ENCODE peak calls at places on chromosomes 2 and 18, in seven cellular contexts. One of them, this sample, is unnamed.

GRCh38 chr2:201432038-201432437 is 19.2 kb downstream of the TRAK2 start:
- DNase-seq in stimulated activated CD4-positive, alpha-beta T cell treated with anti-CD3 and anti-CD28 coated beads, Interleukin-15, amount 100 ng/mL, for 24 hours: no peak
- DNase-seq in NCI-H1092 treated with DMSO at 0.1 percent for 48 hours: no peak
- DNase-seq in adipocyte: peak
- DNase-seq in astrocyte of the spinal cord: peak
- DNase-seq in effector CD8-positive, alpha-beta T cell: no peak
- DNase-seq in NCI-H1436: no peak
- DNase-seq in this sample: no peak

GRCh38 chr2:102540882-102541281 is 67.9 kb downstream of the SLC9A4 start:
- DNase-seq in stimulated activated CD4-positive, alpha-beta T cell treated with anti-CD3 and anti-CD28 coated beads, Interleukin-15, amount 100 ng/mL, for 24 hours: no peak
- DNase-seq in NCI-H1092 treated with DMSO at 0.1 percent for 48 hours: no peak
- DNase-seq in adipocyte: peak
- DNase-seq in astrocyte of the spinal cord: no peak
- DNase-seq in effector CD8-positive, alpha-beta T cell: no peak
- DNase-seq in NCI-H1436: no peak
- DNase-seq in this sample: no peak

GRCh38 chr2:230068658-230069080 is at the start of gene SLC16A14:
- DNase-seq in stimulated activated CD4-positive, alpha-beta T cell treated with anti-CD3 and anti-CD28 coated beads, Interleukin-15, amount 100 ng/mL, for 24 hours: peak
- DNase-seq in NCI-H1092 treated with DMSO at 0.1 percent for 48 hours: peak
- DNase-seq in adipocyte: peak
- DNase-seq in astrocyte of the spinal cord: peak
- DNase-seq in effector CD8-positive, alpha-beta T cell: no peak
- DNase-seq in NCI-H1436: peak
- DNase-seq in this sample: no peak

GRCh38 chr2:160491922-160492371 is 1.7 kb downstream of the RBMS1 start:
- DNase-seq in stimulated activated CD4-positive, alpha-beta T cell treated with anti-CD3 and anti-CD28 coated beads, Interleukin-15, amount 100 ng/mL, for 24 hours: no peak
- DNase-seq in NCI-H1092 treated with DMSO at 0.1 percent for 48 hours: no peak
- DNase-seq in adipocyte: peak
- DNase-seq in astrocyte of the spinal cord: peak
- DNase-seq in effector CD8-positive, alpha-beta T cell: no peak
- DNase-seq in NCI-H1436: no peak
- DNase-seq in this sample: no peak

GRCh38 chr18:50454379-50455005 is 79.6 kb downstream of the SKA1 start:
- DNase-seq in stimulated activated CD4-positive, alpha-beta T cell treated with anti-CD3 and anti-CD28 coated beads, Interleukin-15, amount 100 ng/mL, for 24 hours: no peak
- DNase-seq in NCI-H1092 treated with DMSO at 0.1 percent for 48 hours: no peak
- DNase-seq in adipocyte: no peak
- DNase-seq in astrocyte of the spinal cord: no peak
- DNase-seq in effector CD8-positive, alpha-beta T cell: no peak
- DNase-seq in NCI-H1436: peak
- DNase-seq in this sample: no peak

GRCh38 chr18:70454705-70455322 is 166.0 kb downstream of the SOCS6 start:
- DNase-seq in stimulated activated CD4-positive, alpha-beta T cell treated with anti-CD3 and anti-CD28 coated beads, Interleukin-15, amount 100 ng/mL, for 24 hours: peak
- DNase-seq in NCI-H1092 treated with DMSO at 0.1 percent for 48 hours: peak
- DNase-seq in adipocyte: peak
- DNase-seq in astrocyte of the spinal cord: peak
- DNase-seq in effector CD8-positive, alpha-beta T cell: no peak
- DNase-seq in NCI-H1436: peak
- DNase-seq in this sample: peak

GRCh38 chr2:223995569-223995968 is 38.3 kb downstream of the MRPL44 start:
- DNase-seq in stimulated activated CD4-positive, alpha-beta T cell treated with anti-CD3 and anti-CD28 coated beads, Interleukin-15, amount 100 ng/mL, for 24 hours: no peak
- DNase-seq in NCI-H1092 treated with DMSO at 0.1 percent for 48 hours: no peak
- DNase-seq in adipocyte: peak
- DNase-seq in astrocyte of the spinal cord: peak
- DNase-seq in effector CD8-positive, alpha-beta T cell: no peak
- DNase-seq in NCI-H1436: no peak
- DNase-seq in this sample: no peak

GRCh38 chr2:16357188-16357587 is 308.4 kb downstream of the CYRIA start:
- DNase-seq in stimulated activated CD4-positive, alpha-beta T cell treated with anti-CD3 and anti-CD28 coated beads, Interleukin-15, amount 100 ng/mL, for 24 hours: no peak
- DNase-seq in NCI-H1092 treated with DMSO at 0.1 percent for 48 hours: no peak
- DNase-seq in adipocyte: no peak
- DNase-seq in astrocyte of the spinal cord: peak
- DNase-seq in effector CD8-positive, alpha-beta T cell: no peak
- DNase-seq in NCI-H1436: no peak
- DNase-seq in this sample: no peak

GRCh38 chr18:39806519-39806918 is 2148.5 kb upstream of the PIK3C3 start:
- DNase-seq in stimulated activated CD4-positive, alpha-beta T cell treated with anti-CD3 and anti-CD28 coated beads, Interleukin-15, amount 100 ng/mL, for 24 hours: no peak
- DNase-seq in NCI-H1092 treated with DMSO at 0.1 percent for 48 hours: no peak
- DNase-seq in adipocyte: no peak
- DNase-seq in astrocyte of the spinal cord: peak
- DNase-seq in effector CD8-positive, alpha-beta T cell: no peak
- DNase-seq in NCI-H1436: no peak
- DNase-seq in this sample: no peak

GRCh38 chr2:119253114-119253702 is 29.6 kb downstream of the STEAP3 start:
- DNase-seq in stimulated activated CD4-positive, alpha-beta T cell treated with anti-CD3 and anti-CD28 coated beads, Interleukin-15, amount 100 ng/mL, for 24 hours: no peak
- DNase-seq in NCI-H1092 treated with DMSO at 0.1 percent for 48 hours: no peak
- DNase-seq in adipocyte: peak
- DNase-seq in astrocyte of the spinal cord: peak
- DNase-seq in effector CD8-positive, alpha-beta T cell: no peak
- DNase-seq in NCI-H1436: no peak
- DNase-seq in this sample: no peak

GRCh38 chr2:239386001-239386670 is 14.7 kb downstream of the HDAC4 start:
- DNase-seq in stimulated activated CD4-positive, alpha-beta T cell treated with anti-CD3 and anti-CD28 coated beads, Interleukin-15, amount 100 ng/mL, for 24 hours: no peak
- DNase-seq in NCI-H1092 treated with DMSO at 0.1 percent for 48 hours: no peak
- DNase-seq in adipocyte: no peak
- DNase-seq in astrocyte of the spinal cord: no peak
- DNase-seq in effector CD8-positive, alpha-beta T cell: no peak
- DNase-seq in NCI-H1436: no peak
- DNase-seq in this sample: no peak

GRCh38 chr2:1841903-1842791 is 97.8 kb upstream of the PXDN start:
- DNase-seq in stimulated activated CD4-positive, alpha-beta T cell treated with anti-CD3 and anti-CD28 coated beads, Interleukin-15, amount 100 ng/mL, for 24 hours: no peak
- DNase-seq in NCI-H1092 treated with DMSO at 0.1 percent for 48 hours: no peak
- DNase-seq in adipocyte: no peak
- DNase-seq in astrocyte of the spinal cord: no peak
- DNase-seq in effector CD8-positive, alpha-beta T cell: no peak
- DNase-seq in NCI-H1436: no peak
- DNase-seq in this sample: no peak

GRCh38 chr2:172972005-172972619 is 103.5 kb upstream of the MAP3K20 start:
- DNase-seq in stimulated activated CD4-positive, alpha-beta T cell treated with anti-CD3 and anti-CD28 coated beads, Interleukin-15, amount 100 ng/mL, for 24 hours: peak
- DNase-seq in NCI-H1092 treated with DMSO at 0.1 percent for 48 hours: no peak
- DNase-seq in adipocyte: no peak
- DNase-seq in astrocyte of the spinal cord: peak
- DNase-seq in effector CD8-positive, alpha-beta T cell: no peak
- DNase-seq in NCI-H1436: peak
- DNase-seq in this sample: peak

GRCh38 chr2:17814601-17815000 is 1.7 kb upstream of the MSGN1 start:
- DNase-seq in stimulated activated CD4-positive, alpha-beta T cell treated with anti-CD3 and anti-CD28 coated beads, Interleukin-15, amount 100 ng/mL, for 24 hours: no peak
- DNase-seq in NCI-H1092 treated with DMSO at 0.1 percent for 48 hours: no peak
- DNase-seq in adipocyte: no peak
- DNase-seq in astrocyte of the spinal cord: no peak
- DNase-seq in effector CD8-positive, alpha-beta T cell: no peak
- DNase-seq in NCI-H1436: no peak
- DNase-seq in this sample: no peak

GRCh38 chr18:22074343-22075070 is 94.9 kb upstream of the GATA6 start:
- DNase-seq in stimulated activated CD4-positive, alpha-beta T cell treated with anti-CD3 and anti-CD28 coated beads, Interleukin-15, amount 100 ng/mL, for 24 hours: no peak
- DNase-seq in NCI-H1092 treated with DMSO at 0.1 percent for 48 hours: no peak
- DNase-seq in adipocyte: no peak
- DNase-seq in astrocyte of the spinal cord: no peak
- DNase-seq in effector CD8-positive, alpha-beta T cell: no peak
- DNase-seq in NCI-H1436: no peak
- DNase-seq in this sample: no peak

GRCh38 chr2:5409925-5410360 is 282.2 kb upstream of the SOX11 start:
- DNase-seq in stimulated activated CD4-positive, alpha-beta T cell treated with anti-CD3 and anti-CD28 coated beads, Interleukin-15, amount 100 ng/mL, for 24 hours: no peak
- DNase-seq in NCI-H1092 treated with DMSO at 0.1 percent for 48 hours: peak
- DNase-seq in adipocyte: no peak
- DNase-seq in astrocyte of the spinal cord: no peak
- DNase-seq in effector CD8-positive, alpha-beta T cell: no peak
- DNase-seq in NCI-H1436: peak
- DNase-seq in this sample: no peak

GRCh38 chr2:113202305-113203216 is 28.8 kb downstream of the PSD4 start:
- DNase-seq in stimulated activated CD4-positive, alpha-beta T cell treated with anti-CD3 and anti-CD28 coated beads, Interleukin-15, amount 100 ng/mL, for 24 hours: no peak
- DNase-seq in NCI-H1092 treated with DMSO at 0.1 percent for 48 hours: peak
- DNase-seq in adipocyte: no peak
- DNase-seq in astrocyte of the spinal cord: no peak
- DNase-seq in effector CD8-positive, alpha-beta T cell: no peak
- DNase-seq in NCI-H1436: no peak
- DNase-seq in this sample: no peak

GRCh38 chr2:146817613-146818012 is 1027.2 kb upstream of the ACVR2A start:
- DNase-seq in stimulated activated CD4-positive, alpha-beta T cell treated with anti-CD3 and anti-CD28 coated beads, Interleukin-15, amount 100 ng/mL, for 24 hours: no peak
- DNase-seq in NCI-H1092 treated with DMSO at 0.1 percent for 48 hours: peak
- DNase-seq in adipocyte: no peak
- DNase-seq in astrocyte of the spinal cord: peak
- DNase-seq in effector CD8-positive, alpha-beta T cell: no peak
- DNase-seq in NCI-H1436: no peak
- DNase-seq in this sample: no peak

GRCh38 chr2:31270136-31270535 is 36.2 kb downstream of the EHD3 start:
- DNase-seq in stimulated activated CD4-positive, alpha-beta T cell treated with anti-CD3 and anti-CD28 coated beads, Interleukin-15, amount 100 ng/mL, for 24 hours: no peak
- DNase-seq in NCI-H1092 treated with DMSO at 0.1 percent for 48 hours: no peak
- DNase-seq in adipocyte: peak
- DNase-seq in astrocyte of the spinal cord: peak
- DNase-seq in effector CD8-positive, alpha-beta T cell: no peak
- DNase-seq in NCI-H1436: no peak
- DNase-seq in this sample: no peak

GRCh38 chr2:140117371-140117770 is 1337.2 kb upstream of the NXPH2 start:
- DNase-seq in stimulated activated CD4-positive, alpha-beta T cell treated with anti-CD3 and anti-CD28 coated beads, Interleukin-15, amount 100 ng/mL, for 24 hours: no peak
- DNase-seq in NCI-H1092 treated with DMSO at 0.1 percent for 48 hours: no peak
- DNase-seq in adipocyte: no peak
- DNase-seq in astrocyte of the spinal cord: no peak
- DNase-seq in effector CD8-positive, alpha-beta T cell: no peak
- DNase-seq in NCI-H1436: no peak
- DNase-seq in this sample: no peak

GRCh38 chr18:70390366-70391090 is 101.7 kb downstream of the SOCS6 start:
- DNase-seq in stimulated activated CD4-positive, alpha-beta T cell treated with anti-CD3 and anti-CD28 coated beads, Interleukin-15, amount 100 ng/mL, for 24 hours: no peak
- DNase-seq in NCI-H1092 treated with DMSO at 0.1 percent for 48 hours: no peak
- DNase-seq in adipocyte: peak
- DNase-seq in astrocyte of the spinal cord: no peak
- DNase-seq in effector CD8-positive, alpha-beta T cell: no peak
- DNase-seq in NCI-H1436: no peak
- DNase-seq in this sample: no peak

GRCh38 chr2:206256711-206257110 is 17.8 kb upstream of the ZDBF2 start:
- DNase-seq in stimulated activated CD4-positive, alpha-beta T cell treated with anti-CD3 and anti-CD28 coated beads, Interleukin-15, amount 100 ng/mL, for 24 hours: no peak
- DNase-seq in NCI-H1092 treated with DMSO at 0.1 percent for 48 hours: no peak
- DNase-seq in adipocyte: no peak
- DNase-seq in astrocyte of the spinal cord: no peak
- DNase-seq in effector CD8-positive, alpha-beta T cell: no peak
- DNase-seq in NCI-H1436: no peak
- DNase-seq in this sample: no peak

GRCh38 chr18:4639628-4640310 is 184.7 kb upstream of the DLGAP1 start:
- DNase-seq in stimulated activated CD4-positive, alpha-beta T cell treated with anti-CD3 and anti-CD28 coated beads, Interleukin-15, amount 100 ng/mL, for 24 hours: no peak
- DNase-seq in NCI-H1092 treated with DMSO at 0.1 percent for 48 hours: no peak
- DNase-seq in adipocyte: no peak
- DNase-seq in astrocyte of the spinal cord: no peak
- DNase-seq in effector CD8-positive, alpha-beta T cell: no peak
- DNase-seq in NCI-H1436: no peak
- DNase-seq in this sample: no peak

GRCh38 chr18:10239138-10239537 is 215.3 kb upstream of the APCDD1 start:
- DNase-seq in stimulated activated CD4-positive, alpha-beta T cell treated with anti-CD3 and anti-CD28 coated beads, Interleukin-15, amount 100 ng/mL, for 24 hours: no peak
- DNase-seq in NCI-H1092 treated with DMSO at 0.1 percent for 48 hours: no peak
- DNase-seq in adipocyte: peak
- DNase-seq in astrocyte of the spinal cord: no peak
- DNase-seq in effector CD8-positive, alpha-beta T cell: no peak
- DNase-seq in NCI-H1436: no peak
- DNase-seq in this sample: no peak

GRCh38 chr2:98334439-98335078 is 11.7 kb upstream of the CNGA3 start:
- DNase-seq in stimulated activated CD4-positive, alpha-beta T cell treated with anti-CD3 and anti-CD28 coated beads, Interleukin-15, amount 100 ng/mL, for 24 hours: no peak
- DNase-seq in NCI-H1092 treated with DMSO at 0.1 percent for 48 hours: peak
- DNase-seq in adipocyte: peak
- DNase-seq in astrocyte of the spinal cord: peak
- DNase-seq in effector CD8-positive, alpha-beta T cell: no peak
- DNase-seq in NCI-H1436: peak
- DNase-seq in this sample: no peak

GRCh38 chr2:222939208-222939846 is 78.5 kb downstream of the ACSL3 start:
- DNase-seq in stimulated activated CD4-positive, alpha-beta T cell treated with anti-CD3 and anti-CD28 coated beads, Interleukin-15, amount 100 ng/mL, for 24 hours: peak
- DNase-seq in NCI-H1092 treated with DMSO at 0.1 percent for 48 hours: peak
- DNase-seq in adipocyte: peak
- DNase-seq in astrocyte of the spinal cord: peak
- DNase-seq in effector CD8-positive, alpha-beta T cell: peak
- DNase-seq in NCI-H1436: no peak
- DNase-seq in this sample: peak

GRCh38 chr2:8980096-8980495 is 23.4 kb downstream of the MBOAT2 start:
- DNase-seq in stimulated activated CD4-positive, alpha-beta T cell treated with anti-CD3 and anti-CD28 coated beads, Interleukin-15, amount 100 ng/mL, for 24 hours: no peak
- DNase-seq in NCI-H1092 treated with DMSO at 0.1 percent for 48 hours: no peak
- DNase-seq in adipocyte: no peak
- DNase-seq in astrocyte of the spinal cord: peak
- DNase-seq in effector CD8-positive, alpha-beta T cell: no peak
- DNase-seq in NCI-H1436: no peak
- DNase-seq in this sample: no peak

GRCh38 chr2:45237850-45238542 is 228.7 kb upstream of the SIX2 start:
- DNase-seq in stimulated activated CD4-positive, alpha-beta T cell treated with anti-CD3 and anti-CD28 coated beads, Interleukin-15, amount 100 ng/mL, for 24 hours: peak
- DNase-seq in NCI-H1092 treated with DMSO at 0.1 percent for 48 hours: no peak
- DNase-seq in adipocyte: peak
- DNase-seq in astrocyte of the spinal cord: peak
- DNase-seq in effector CD8-positive, alpha-beta T cell: no peak
- DNase-seq in NCI-H1436: no peak
- DNase-seq in this sample: no peak

GRCh38 chr18:79353238-79353637 is 42.5 kb upstream of the NFATC1 start:
- DNase-seq in stimulated activated CD4-positive, alpha-beta T cell treated with anti-CD3 and anti-CD28 coated beads, Interleukin-15, amount 100 ng/mL, for 24 hours: no peak
- DNase-seq in NCI-H1092 treated with DMSO at 0.1 percent for 48 hours: no peak
- DNase-seq in adipocyte: no peak
- DNase-seq in astrocyte of the spinal cord: no peak
- DNase-seq in effector CD8-positive, alpha-beta T cell: no peak
- DNase-seq in NCI-H1436: no peak
- DNase-seq in this sample: no peak

GRCh38 chr2:216702756-216703155 is 7.4 kb upstream of the IGFBP5 start:
- DNase-seq in stimulated activated CD4-positive, alpha-beta T cell treated with anti-CD3 and anti-CD28 coated beads, Interleukin-15, amount 100 ng/mL, for 24 hours: no peak
- DNase-seq in NCI-H1092 treated with DMSO at 0.1 percent for 48 hours: no peak
- DNase-seq in adipocyte: no peak
- DNase-seq in astrocyte of the spinal cord: no peak
- DNase-seq in effector CD8-positive, alpha-beta T cell: no peak
- DNase-seq in NCI-H1436: no peak
- DNase-seq in this sample: no peak

GRCh38 chr2:237234268-237234667 is 148.6 kb downstream of the COPS8 start:
- DNase-seq in stimulated activated CD4-positive, alpha-beta T cell treated with anti-CD3 and anti-CD28 coated beads, Interleukin-15, amount 100 ng/mL, for 24 hours: no peak
- DNase-seq in NCI-H1092 treated with DMSO at 0.1 percent for 48 hours: no peak
- DNase-seq in adipocyte: no peak
- DNase-seq in astrocyte of the spinal cord: no peak
- DNase-seq in effector CD8-positive, alpha-beta T cell: no peak
- DNase-seq in NCI-H1436: no peak
- DNase-seq in this sample: no peak

GRCh38 chr2:157919181-157919580 is 43.1 kb upstream of the ACVR1 start:
- DNase-seq in stimulated activated CD4-positive, alpha-beta T cell treated with anti-CD3 and anti-CD28 coated beads, Interleukin-15, amount 100 ng/mL, for 24 hours: no peak
- DNase-seq in NCI-H1092 treated with DMSO at 0.1 percent for 48 hours: no peak
- DNase-seq in adipocyte: no peak
- DNase-seq in astrocyte of the spinal cord: no peak
- DNase-seq in effector CD8-positive, alpha-beta T cell: no peak
- DNase-seq in NCI-H1436: no peak
- DNase-seq in this sample: no peak

GRCh38 chr2:214310319-214310718 is 100.5 kb upstream of the VWC2L start:
- DNase-seq in stimulated activated CD4-positive, alpha-beta T cell treated with anti-CD3 and anti-CD28 coated beads, Interleukin-15, amount 100 ng/mL, for 24 hours: no peak
- DNase-seq in NCI-H1092 treated with DMSO at 0.1 percent for 48 hours: no peak
- DNase-seq in adipocyte: peak
- DNase-seq in astrocyte of the spinal cord: no peak
- DNase-seq in effector CD8-positive, alpha-beta T cell: no peak
- DNase-seq in NCI-H1436: no peak
- DNase-seq in this sample: no peak

GRCh38 chr2:200640906-200641305 is 55.1 kb downstream of the AOX1 start:
- DNase-seq in stimulated activated CD4-positive, alpha-beta T cell treated with anti-CD3 and anti-CD28 coated beads, Interleukin-15, amount 100 ng/mL, for 24 hours: no peak
- DNase-seq in NCI-H1092 treated with DMSO at 0.1 percent for 48 hours: no peak
- DNase-seq in adipocyte: no peak
- DNase-seq in astrocyte of the spinal cord: no peak
- DNase-seq in effector CD8-positive, alpha-beta T cell: no peak
- DNase-seq in NCI-H1436: no peak
- DNase-seq in this sample: no peak

GRCh38 chr18:59402432-59403090 is 43.5 kb upstream of the LMAN1 start:
- DNase-seq in stimulated activated CD4-positive, alpha-beta T cell treated with anti-CD3 and anti-CD28 coated beads, Interleukin-15, amount 100 ng/mL, for 24 hours: peak
- DNase-seq in NCI-H1092 treated with DMSO at 0.1 percent for 48 hours: peak
- DNase-seq in adipocyte: peak
- DNase-seq in astrocyte of the spinal cord: peak
- DNase-seq in effector CD8-positive, alpha-beta T cell: peak
- DNase-seq in NCI-H1436: peak
- DNase-seq in this sample: peak

GRCh38 chr18:45266023-45266422 is 349.3 kb upstream of the SLC14A2 start:
- DNase-seq in stimulated activated CD4-positive, alpha-beta T cell treated with anti-CD3 and anti-CD28 coated beads, Interleukin-15, amount 100 ng/mL, for 24 hours: no peak
- DNase-seq in NCI-H1092 treated with DMSO at 0.1 percent for 48 hours: no peak
- DNase-seq in adipocyte: no peak
- DNase-seq in astrocyte of the spinal cord: no peak
- DNase-seq in effector CD8-positive, alpha-beta T cell: no peak
- DNase-seq in NCI-H1436: no peak
- DNase-seq in this sample: no peak

This sample was measured in activated naive CD8-positive, alpha-beta T cell treated with anti-CD3 and anti-CD28 coated beads for 36 hours.